ENCODE peak calls at places on chromosomes 12 and 14, in five cellular contexts. A is hepatocyte, R is HCT116, P is PC-3, X is GM23248. V is an unnamed sample. For H3K36me3, the result is how much of the 10 kb centered on the place peaks cover.

GRCh38 chr12:97640826-97641225 is 178.2 kb downstream of the RMST start:
- DNase-seq in X (no peak), R (no peak), P (no peak), A (no peak), V (no peak)

GRCh38 chr12:69359531-69360347 is at the start of gene YEATS4:
- DNase-seq in P (peak), X (peak), A (peak), R (peak), V (peak)

GRCh38 chr14:77809011-77809410 is 9.1 kb downstream of the ADCK1 start:
- DNase-seq in A (no peak), P (no peak), R (no peak), X (no peak), V (no peak)

GRCh38 chr14:29321646-29322045 is 555.1 kb downstream of the FOXG1 start:
- DNase-seq in R (no peak), A (peak), P (no peak), X (peak), V (no peak)

GRCh38 chr12:53223391-53224267 is 8.4 kb downstream of the RARG start:
- DNase-seq in X (peak), R (no peak), P (no peak), A (peak), V (no peak)

GRCh38 chr14:70709726-70710382 is 68.1 kb downstream of the TTC9 start:
- DNase-seq in P (peak), A (no peak), R (no peak), X (no peak), V (no peak)

GRCh38 chr12:57006809-57007475 is 596 bp upstream of the ZBTB39 start:
- DNase-seq in X (no peak), R (no peak), A (no peak), P (no peak), V (no peak)

GRCh38 chr14:74620497-74620921 is 8.5 kb upstream of the LTBP2 start:
- DNase-seq in X (peak), P (peak), R (peak), A (no peak), V (no peak)

GRCh38 chr12:123111498-123112165 is 39.3 kb downstream of the PITPNM2 start:
- DNase-seq in A (no peak), R (no peak), X (no peak), P (no peak), V (no peak)

GRCh38 chr12:96773031-96773430 is 134.0 kb upstream of the NEDD1 start:
- DNase-seq in R (no peak), X (no peak), A (no peak), P (peak), V (no peak)

GRCh38 chr12:52522346-52523011 is 2.3 kb upstream of the KRT5 start:
- DNase-seq in X (peak), R (peak), P (no peak), A (no peak), V (no peak)

GRCh38 chr12:116171549-116171948 is 105.9 kb downstream of the MED13L start:
- DNase-seq in R (no peak), A (no peak), P (peak), X (peak), V (no peak)

GRCh38 chr12:14561677-14562076 is 6.0 kb downstream of the PLBD1 start:
- DNase-seq in R (no peak), P (no peak), X (no peak), A (no peak), V (no peak)

GRCh38 chr12:59151243-59151642 is 230.9 kb upstream of the LRIG3 start:
- DNase-seq in A (no peak), P (peak), R (no peak), X (peak), V (no peak)

GRCh38 chr12:25152055-25152454 is 42.9 kb downstream of the DNAI7 start:
- DNase-seq in P (no peak), R (no peak), A (no peak), X (no peak), V (no peak)

GRCh38 chr12:61213646-61214045 is 1046.6 kb upstream of the USP15 start:
- DNase-seq in X (no peak), R (no peak), P (peak), A (no peak), V (no peak)

GRCh38 chr14:94875256-94875655 is 105.3 kb upstream of the GSC start:
- DNase-seq in A (no peak), X (no peak), P (no peak), R (no peak), V (no peak)

GRCh38 chr14:31109257-31109656 is 83.1 kb upstream of the STRN3 start:
- DNase-seq in P (no peak), X (no peak), A (no peak), R (no peak), V (no peak)

GRCh38 chr12:49227701-49228100 is 37.2 kb upstream of the TUBA1C start:
- DNase-seq in P (no peak), A (no peak), X (no peak), R (no peak), V (no peak)

GRCh38 chr12:124550123-124551089 is 17.0 kb downstream of the NCOR2 start:
- DNase-seq in R (no peak), A (no peak), X (no peak), P (peak), V (no peak)

GRCh38 chr12:93944196-93944595 is 204.2 kb upstream of the PLXNC1 start:
- DNase-seq in R (no peak), P (no peak), X (peak), A (no peak), V (no peak)

GRCh38 chr12:106417926-106418910 is 60.7 kb downstream of the POLR3B start:
- DNase-seq in X (peak), P (peak), R (peak), A (no peak), V (no peak)

GRCh38 chr12:1614360-1614759 is 14.7 kb upstream of the WNT5B start:
- DNase-seq in A (no peak), X (no peak), P (no peak), R (no peak), V (no peak)

GRCh38 chr12:128795530-128796361 is 28.0 kb downstream of the SLC15A4 start:
- DNase-seq in P (no peak), X (no peak), A (no peak), R (no peak), V (peak)

GRCh38 chr14:99971087-99971928 is 93.9 kb upstream of the EVL start:
- DNase-seq in A (peak), R (peak), X (peak), P (peak), V (peak)

GRCh38 chr14:69674546-69675245 is 63.3 kb downstream of the SUSD6 start:
- DNase-seq in X (no peak), A (no peak), R (no peak), P (no peak), V (no peak)

GRCh38 chr12:79275631-79276030 is 411.1 kb downstream of the SYT1 start:
- DNase-seq in R (no peak), P (no peak), A (no peak), X (no peak), V (no peak)

GRCh38 chr14:101217972-101218371 is 314.4 kb upstream of the RTL1 start:
- DNase-seq in X (no peak), P (no peak), R (no peak), A (no peak), V (no peak)

GRCh38 chr12:10189653-10190052 is 10.8 kb downstream of the TMEM52B start:
- DNase-seq in A (no peak), R (no peak), P (peak), X (peak), V (no peak)

GRCh38 chr14:22973217-22974032 is 8.9 kb downstream of the AJUBA start:
- DNase-seq in P (peak), A (peak), X (peak), R (no peak), V (peak)

GRCh38 chr12:51395283-51396230 is 4.4 kb upstream of the GALNT6 start:
- DNase-seq in R (no peak), P (no peak), A (no peak), X (no peak), V (no peak)

GRCh38 chr14:40003773-40004172 is 571.5 kb upstream of the FBXO33 start:
- DNase-seq in A (no peak), X (no peak), R (no peak), P (no peak), V (no peak)

GRCh38 chr14:22689186-22689585 is 45.0 kb upstream of the OR6J1 start:
- DNase-seq in P (peak), X (peak), R (peak), A (peak), V (no peak)

GRCh38 chr14:96122496-96122895 is 82.1 kb upstream of the BDKRB2 start:
- DNase-seq in R (no peak), P (no peak), A (no peak), X (peak), V (no peak)

GRCh38 chr12:78035913-78036658 is 205.4 kb downstream of the NAV3 start:
- DNase-seq in R (no peak), P (no peak), X (no peak), A (no peak), V (no peak)

DNA sequence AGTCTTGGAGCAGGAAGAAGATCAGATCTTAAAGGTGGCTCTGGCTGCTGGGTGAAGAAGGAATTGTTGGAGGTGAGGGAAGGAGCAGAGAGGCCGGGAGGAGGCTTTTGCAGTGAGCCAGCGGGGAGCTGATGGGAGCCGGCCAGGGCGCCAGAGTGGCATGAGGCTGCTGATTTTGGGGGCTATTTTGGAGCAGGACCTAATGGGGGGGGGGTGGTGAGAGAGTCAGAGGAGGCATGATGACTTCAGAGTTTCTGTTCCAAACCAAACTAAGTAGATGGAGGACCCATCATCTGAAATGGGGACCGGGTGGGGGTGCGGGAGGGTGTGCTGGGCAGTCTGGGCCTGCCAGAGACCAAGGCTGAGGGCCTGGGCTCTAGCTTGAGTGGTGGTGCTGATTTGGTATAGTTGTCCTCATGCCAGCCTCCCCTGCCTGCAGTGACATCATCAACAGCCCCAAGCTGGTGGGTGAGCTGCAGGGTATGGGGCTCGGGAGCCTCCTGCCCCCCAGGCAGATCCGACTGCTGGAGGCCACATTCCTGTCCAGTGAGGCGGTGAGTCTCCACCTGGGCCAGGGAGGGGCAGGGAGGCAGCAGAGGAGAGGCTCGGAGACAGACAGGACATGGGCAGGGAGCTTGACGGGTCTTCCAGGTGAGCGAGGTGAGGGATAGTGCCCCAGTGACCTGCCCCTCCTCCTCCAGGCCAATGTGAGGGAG is 6.2 kb downstream of the TNFAIP2 start:
- DNase-seq in A (no peak), X (no peak), R (no peak), P (peak), V (no peak)
- H3K36me3 ChIP-seq in A (under half), X (under half), R (under half), P (under half), V (under half)

GRCh38 chr12:112855375-112855774 is 51.4 kb upstream of the OAS1 start:
- DNase-seq in A (no peak), R (peak), P (peak), X (peak), V (peak)
- TF ChIP-seq EZH2phosphoT487 in A (no peak), R (no peak), P (no peak), X (no peak), V (no peak)

DNA sequence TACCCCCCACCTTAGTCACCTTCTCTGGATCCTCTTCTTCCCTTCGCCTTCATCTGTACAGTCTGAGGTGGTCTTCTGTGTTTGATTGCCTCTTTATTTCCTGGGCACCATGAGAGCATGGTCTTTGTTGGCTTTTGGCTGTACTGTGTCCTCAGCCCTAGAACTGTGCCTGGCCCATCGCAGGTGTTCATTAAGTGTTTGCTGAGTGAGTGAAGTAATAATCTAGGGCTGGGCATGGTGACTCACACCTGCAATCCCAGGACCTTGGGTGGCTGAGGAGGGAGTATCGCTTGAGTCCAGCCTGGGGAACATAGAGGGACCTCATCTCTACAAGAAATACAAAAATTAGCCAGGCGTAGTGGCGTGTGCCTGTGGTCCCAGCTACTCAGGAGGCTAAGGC is 13.9 kb downstream of the ALDH2 start:
- DNase-seq in X (no peak), A (peak), R (no peak), P (peak), V (no peak)
- H3K36me3 ChIP-seq in X (under half), A (under half), R (under half), P (under half), V (under half)

GRCh38 chr12:45730116-45730841 is 773 bp downstream of the ARID2 start:
- DNase-seq in X (peak), P (peak), A (peak), R (no peak), V (peak)
- TF ChIP-seq EZH2phosphoT487 in X (no peak), P (no peak), A (no peak), R (no peak), V (no peak)

DNA sequence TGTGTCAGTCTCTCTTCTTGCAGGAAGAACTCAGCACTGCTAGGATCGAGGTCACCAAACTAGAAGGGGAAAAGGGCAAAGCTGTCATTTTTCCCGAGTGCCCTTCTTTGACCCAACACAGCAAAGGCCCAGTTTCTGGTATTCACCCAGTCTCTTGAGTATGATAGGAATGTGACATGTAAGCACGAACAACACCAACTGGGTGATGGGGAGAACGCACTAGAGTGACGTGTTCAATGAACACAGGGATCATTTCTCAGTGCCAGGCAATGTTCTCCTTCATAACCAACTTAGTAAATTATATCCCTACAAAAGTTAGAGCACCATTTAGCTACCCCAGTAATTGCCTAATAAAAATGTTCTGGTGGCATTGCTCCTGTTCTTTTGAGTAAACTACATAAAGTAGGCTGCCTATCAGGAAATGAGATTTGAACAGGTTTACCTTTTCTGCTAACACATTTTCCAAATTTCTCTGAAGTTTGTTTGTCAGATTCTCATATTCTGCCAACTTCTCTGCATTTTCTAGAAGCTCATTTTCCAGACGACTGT is 64.5 kb downstream of the NIN start:
- DNase-seq in A (no peak), R (no peak), X (peak), P (no peak), V (no peak)
- H3K36me3 ChIP-seq in A (under half), R (under half), X (under half), P (under half), V (half or more)

V was measured in OCI-LY7.